ENCODE peak calls at places on chromosomes 7 and 10, in six cellular contexts. U is IMR-90, V is tibial nerve, D is endothelial cell of umbilical vein, S is uterus, H is ascending aorta. A is an unnamed sample. For H3K4me1, the result is how much of the 10 kb centered on the place peaks cover.

GRCh38 chr10:101817542-101818118 is 614 bp downstream of the OGA start:
- DNase-seq in S (peak), V (peak), H (peak), U (peak), D (peak), A (peak)

GRCh38 chr7:149856583-149856982 is 17.2 kb upstream of the ATP6V0E2 start:
- DNase-seq in H (no peak), U (no peak), V (no peak), S (no peak), D (no peak), A (no peak)

GRCh38 chr10:14617850-14618249 is 156.8 kb downstream of the FAM107B start:
- DNase-seq in V (no peak), S (no peak), U (peak), H (no peak), D (no peak), A (no peak)

GRCh38 chr7:41702635-41703371 is at the start of gene INHBA:
- DNase-seq in D (peak), S (peak), H (no peak), U (peak), V (no peak), A (no peak)

GRCh38 chr10:20330246-20330645 is 514.0 kb downstream of the PLXDC2 start:
- DNase-seq in D (no peak), U (no peak), H (no peak), V (no peak), S (no peak), A (no peak)

GRCh38 chr7:34844401-34844800 is 186.4 kb downstream of the NPSR1 start:
- DNase-seq in V (no peak), S (no peak), D (no peak), U (no peak), H (no peak), A (no peak)

GRCh38 chr7:780056-780455 is 52.2 kb upstream of the SUN1 start:
- DNase-seq in V (no peak), U (no peak), H (no peak), D (peak), S (no peak), A (no peak)

GRCh38 chr7:88224596-88225275 is 4.9 kb upstream of the SRI start:
- DNase-seq in D (no peak), H (no peak), S (no peak), V (no peak), U (peak), A (no peak)

GRCh38 chr10:133308431-133309110 is at the start of the genes TUBGCP2 and ZNF511:
- DNase-seq in S (peak), D (peak), V (peak), U (peak), H (no peak), A (peak)
- TF ChIP-seq CTCF in S (no peak), D (peak), V (no peak), U (peak), H (no peak), A (peak)

GRCh38 chr10:59809644-59809974 is 56.4 kb upstream of the MRLN start:
- DNase-seq in U (no peak), H (no peak), V (no peak), D (no peak), S (no peak), A (no peak)

GRCh38 chr10:59807629-59808620 is 54.7 kb upstream of the MRLN start:
- DNase-seq in D (no peak), V (no peak), H (peak), U (no peak), S (no peak), A (peak)

GRCh38 chr10:59805043-59805442 is 51.8 kb upstream of the MRLN start:
- DNase-seq in V (no peak), U (peak), H (no peak), D (no peak), S (peak), A (peak)

GRCh38 chr10:59812541-59813122 is 59.4 kb upstream of the MRLN start:
- DNase-seq in S (no peak), H (no peak), U (no peak), V (no peak), D (no peak), A (no peak)

GRCh38 chr10:59808896-59809643 is 55.8 kb upstream of the MRLN start:
- DNase-seq in H (no peak), D (peak), U (peak), V (peak), S (peak), A (peak)
- H3K27ac ChIP-seq in H (peak), D (no peak), U (no peak), V (no peak), S (peak), A (no peak)

DNA sequence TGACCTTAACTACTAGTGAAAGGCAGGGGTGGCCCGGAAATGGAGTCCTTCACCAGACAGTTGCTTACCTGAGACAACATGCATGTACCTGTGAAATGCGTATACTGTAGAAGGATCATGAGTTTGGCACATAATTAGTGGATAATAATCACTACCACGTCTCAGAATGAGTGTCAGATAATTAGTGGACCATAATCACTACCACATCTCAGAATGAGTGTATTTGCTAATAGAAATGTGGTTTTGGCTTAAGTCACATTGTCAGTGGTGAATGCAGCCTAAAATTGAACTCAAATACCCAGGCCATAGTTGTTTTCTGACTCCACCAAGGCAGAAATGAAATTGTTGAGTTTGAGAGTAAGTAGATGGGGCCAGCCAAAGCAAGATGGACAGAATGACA is 468.3 kb upstream of the GALNT17 start:
- DNase-seq in U (no peak), S (no peak), H (no peak), D (no peak), V (no peak), A (no peak)
- H3K4me1 ChIP-seq in U (under half), S (under half), H (under half), D (under half), V (under half), A (under half)

GRCh38 chr10:75111367-75111905 is at the start of gene SAMD8:
- DNase-seq in D (peak), V (peak), S (peak), H (peak), U (peak), A (peak)
- TF ChIP-seq CTCF in D (peak), V (peak), S (peak), H (peak), U (no peak), A (peak)

GRCh38 chr7:91228927-91229326 is 35.3 kb upstream of the FZD1 start:
- DNase-seq in V (no peak), H (no peak), U (peak), S (no peak), D (no peak), A (no peak)
- H3K27ac ChIP-seq in V (no peak), H (no peak), U (no peak), S (no peak), D (peak), A (no peak)

GRCh38 chr10:30505543-30506298 is 71.7 kb downstream of the MAP3K8 start:
- DNase-seq in V (no peak), H (no peak), D (no peak), S (no peak), U (no peak), A (no peak)
- H3K4me1 ChIP-seq in V (under half), H (under half), D (under half), S (under half), U (under half), A (under half)